ENCODE peak calls at places on chromosomes 11 and 22, in nine cellular contexts. One of them, this sample, is unnamed.

GRCh38 chr22:46675479-46675878 is 55.3 kb downstream of the GRAMD4 start:
- DNase-seq in A549: no peak
- DNase-seq in heart left ventricle: no peak
- DNase-seq in HCT116: no peak
- DNase-seq in esophagus squamous epithelium: no peak
- DNase-seq in GM12878: no peak
- DNase-seq in body of pancreas: no peak
- DNase-seq in breast epithelium: no peak
- DNase-seq in transverse colon: no peak
- DNase-seq in this sample: no peak

GRCh38 chr11:80477178-80477577 is 1036.3 kb upstream of the TENM4 start:
- DNase-seq in A549: no peak
- DNase-seq in heart left ventricle: no peak
- DNase-seq in HCT116: no peak
- DNase-seq in esophagus squamous epithelium: no peak
- DNase-seq in GM12878: no peak
- DNase-seq in body of pancreas: no peak
- DNase-seq in breast epithelium: no peak
- DNase-seq in transverse colon: no peak
- DNase-seq in this sample: no peak

GRCh38 chr11:117837791-117838190 is 13.2 kb upstream of the FXYD2 start:
- DNase-seq in A549: no peak
- DNase-seq in heart left ventricle: peak; percentile 5
- DNase-seq in HCT116: no peak
- DNase-seq in esophagus squamous epithelium: no peak
- DNase-seq in GM12878: no peak
- DNase-seq in body of pancreas: no peak
- DNase-seq in breast epithelium: no peak
- DNase-seq in transverse colon: peak; percentile 5
- DNase-seq in this sample: no peak

GRCh38 chr22:48740731-48741405 is 1086.8 kb downstream of the BRD1 start:
- DNase-seq in A549: no peak
- DNase-seq in heart left ventricle: no peak
- DNase-seq in HCT116: no peak
- DNase-seq in esophagus squamous epithelium: no peak
- DNase-seq in GM12878: no peak
- DNase-seq in body of pancreas: no peak
- DNase-seq in breast epithelium: peak; percentile 28
- DNase-seq in transverse colon: no peak
- DNase-seq in this sample: no peak

GRCh38 chr11:86108146-86108545 is 39.3 kb upstream of the PICALM start:
- DNase-seq in A549: no peak
- DNase-seq in heart left ventricle: no peak
- DNase-seq in HCT116: no peak
- DNase-seq in esophagus squamous epithelium: no peak
- DNase-seq in GM12878: no peak
- DNase-seq in body of pancreas: no peak
- DNase-seq in breast epithelium: no peak
- DNase-seq in transverse colon: no peak
- DNase-seq in this sample: no peak

GRCh38 chr22:21621891-21622623 is 7.8 kb downstream of the YDJC start:
- DNase-seq in A549: no peak
- DNase-seq in heart left ventricle: no peak
- DNase-seq in HCT116: no peak
- DNase-seq in esophagus squamous epithelium: no peak
- DNase-seq in GM12878: no peak
- DNase-seq in body of pancreas: no peak
- DNase-seq in breast epithelium: no peak
- DNase-seq in transverse colon: no peak
- DNase-seq in this sample: no peak

GRCh38 chr11:63620928-63621539 is 6.8 kb upstream of the PLAAT3 start:
- DNase-seq in A549: no peak
- DNase-seq in heart left ventricle: no peak
- DNase-seq in HCT116: no peak
- DNase-seq in esophagus squamous epithelium: no peak
- DNase-seq in GM12878: no peak
- DNase-seq in body of pancreas: no peak
- DNase-seq in breast epithelium: no peak
- DNase-seq in transverse colon: no peak
- DNase-seq in this sample: peak; percentile 84

GRCh38 chr22:22830193-22830592 is 57.4 kb upstream of the IGLL5 start:
- DNase-seq in A549: no peak
- DNase-seq in heart left ventricle: no peak
- DNase-seq in HCT116: no peak
- DNase-seq in esophagus squamous epithelium: no peak
- DNase-seq in GM12878: no peak
- DNase-seq in body of pancreas: no peak
- DNase-seq in breast epithelium: no peak
- DNase-seq in transverse colon: no peak
- DNase-seq in this sample: no peak

GRCh38 chr11:20397281-20397680 is 9.8 kb downstream of the PRMT3 start:
- DNase-seq in A549: peak; percentile 38
- DNase-seq in heart left ventricle: no peak
- DNase-seq in HCT116: peak; percentile 36
- DNase-seq in esophagus squamous epithelium: no peak
- DNase-seq in GM12878: no peak
- DNase-seq in body of pancreas: no peak
- DNase-seq in breast epithelium: no peak
- DNase-seq in transverse colon: no peak
- DNase-seq in this sample: peak; percentile 69

GRCh38 chr11:129840236-129840635 is 24.6 kb downstream of the TMEM45B start:
- DNase-seq in A549: no peak
- DNase-seq in heart left ventricle: no peak
- DNase-seq in HCT116: no peak
- DNase-seq in esophagus squamous epithelium: no peak
- DNase-seq in GM12878: no peak
- DNase-seq in body of pancreas: no peak
- DNase-seq in breast epithelium: no peak
- DNase-seq in transverse colon: peak; percentile 42
- DNase-seq in this sample: peak; percentile 78

GRCh38 chr11:6566704-6567370 is 36.6 kb downstream of the RRP8 start:
- DNase-seq in A549: no peak
- DNase-seq in heart left ventricle: no peak
- DNase-seq in HCT116: no peak
- DNase-seq in esophagus squamous epithelium: no peak
- DNase-seq in GM12878: no peak
- DNase-seq in body of pancreas: no peak
- DNase-seq in breast epithelium: no peak
- DNase-seq in transverse colon: no peak
- DNase-seq in this sample: no peak

DNA sequence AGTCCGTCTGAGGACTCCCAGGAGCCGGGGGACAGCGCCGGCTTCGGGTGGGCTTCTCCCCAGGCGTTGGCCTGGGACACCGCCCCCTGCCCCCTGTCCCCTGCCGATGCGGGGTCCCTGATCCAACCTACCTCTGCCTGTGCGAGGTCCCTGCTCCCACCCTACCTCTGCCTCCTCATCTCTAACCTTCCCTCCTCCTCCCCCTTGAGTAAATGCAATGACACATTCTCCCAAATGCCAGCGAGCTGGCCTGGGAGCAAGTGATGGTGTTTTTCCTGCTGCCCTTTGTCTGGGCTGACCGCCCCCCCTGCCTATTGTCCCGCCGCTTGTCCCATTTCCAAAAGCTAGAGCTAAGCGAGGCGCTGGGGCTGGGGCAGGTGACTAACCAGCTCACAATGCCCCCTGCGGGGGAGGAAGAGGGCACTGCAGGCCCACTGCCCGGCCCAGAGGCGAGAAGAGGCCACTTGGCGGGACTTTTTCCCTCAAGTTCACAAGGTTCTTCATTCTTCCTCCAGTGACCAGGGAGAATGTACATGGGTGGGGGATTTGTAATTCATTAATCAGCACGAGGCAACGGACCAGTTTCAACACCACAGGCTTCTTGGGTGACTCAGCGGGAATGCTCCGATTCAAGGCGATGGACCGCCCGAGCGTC is 645 bp upstream of the CLCF1 start:
- DNase-seq in A549: peak; percentile 96
- DNase-seq in heart left ventricle: peak; percentile 73
- DNase-seq in HCT116: peak; percentile 93
- DNase-seq in esophagus squamous epithelium: no peak
- DNase-seq in GM12878: no peak
- DNase-seq in body of pancreas: peak; percentile 94
- DNase-seq in breast epithelium: peak; percentile 83
- DNase-seq in transverse colon: peak; percentile 83
- DNase-seq in this sample: peak; percentile 95
- TF ChIP-seq POLR2A in A549: peak; percentile 36
- TF ChIP-seq POLR2A in heart left ventricle: peak; percentile 40
- TF ChIP-seq POLR2A in HCT116: peak; percentile 3
- TF ChIP-seq POLR2A in esophagus squamous epithelium: no peak
- TF ChIP-seq POLR2A in GM12878: no peak
- TF ChIP-seq POLR2A in body of pancreas: peak; percentile 85
- TF ChIP-seq POLR2A in breast epithelium: peak; percentile 34
- TF ChIP-seq POLR2A in transverse colon: no peak
- TF ChIP-seq POLR2A in this sample: no peak

DNA sequence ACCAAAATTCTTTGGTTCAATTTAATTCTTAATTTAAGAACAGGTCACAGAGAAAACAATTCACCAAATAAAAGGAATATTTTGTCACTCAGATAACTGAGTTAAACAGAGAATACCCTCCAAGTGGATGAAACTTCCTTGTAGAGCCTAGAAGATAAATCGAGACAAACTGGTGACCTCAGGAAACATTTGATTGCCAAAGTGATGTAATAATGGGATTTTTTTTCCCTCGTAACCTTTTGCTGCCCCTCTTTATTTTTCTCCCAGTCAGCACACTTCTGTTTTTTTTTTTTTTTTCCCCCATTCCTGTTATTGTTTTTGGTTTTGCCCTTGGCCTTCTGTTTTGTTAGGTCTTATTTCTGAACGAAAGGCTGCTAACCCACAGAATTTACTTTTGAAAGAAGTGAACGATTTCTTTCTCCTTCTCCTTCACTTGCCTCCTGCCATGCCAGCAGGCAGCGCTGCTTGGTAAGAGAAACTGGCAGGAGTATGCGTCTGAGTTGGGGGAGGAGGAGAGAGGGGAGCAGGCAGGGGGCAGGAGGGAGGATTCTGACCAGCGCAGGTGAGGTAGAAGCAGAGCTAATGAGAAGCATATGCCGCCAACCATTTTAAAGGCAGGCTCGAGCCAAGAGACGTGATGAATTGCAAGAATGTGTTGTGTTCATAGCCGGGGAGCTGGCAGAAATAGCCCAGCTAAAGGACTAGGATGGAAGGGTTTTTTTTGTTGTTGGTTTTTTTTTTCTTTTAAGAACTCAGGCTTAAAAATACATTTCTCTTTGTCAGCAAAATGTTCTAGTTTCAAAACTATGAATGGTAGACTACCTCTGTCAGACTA is 121.9 kb upstream of the MTMR2 start:
- DNase-seq in A549: no peak
- DNase-seq in heart left ventricle: peak; percentile 19
- DNase-seq in HCT116: no peak
- DNase-seq in esophagus squamous epithelium: no peak
- DNase-seq in GM12878: no peak
- DNase-seq in body of pancreas: peak; percentile 60
- DNase-seq in breast epithelium: peak; percentile 54
- DNase-seq in transverse colon: no peak
- DNase-seq in this sample: no peak
- H3K4me3 ChIP-seq in A549: no peak overlapping the region
- H3K4me3 ChIP-seq in heart left ventricle: peak overlapping the region; percentile 38
- H3K4me3 ChIP-seq in HCT116: no peak overlapping the region
- H3K4me3 ChIP-seq in esophagus squamous epithelium: peak overlapping the region; percentile 15
- H3K4me3 ChIP-seq in GM12878: no peak overlapping the region
- H3K4me3 ChIP-seq in body of pancreas: no peak overlapping the region
- H3K4me3 ChIP-seq in breast epithelium: peak overlapping the region; percentile 20
- H3K4me3 ChIP-seq in transverse colon: no peak overlapping the region
- H3K4me3 ChIP-seq in this sample: no peak overlapping the region

DNA sequence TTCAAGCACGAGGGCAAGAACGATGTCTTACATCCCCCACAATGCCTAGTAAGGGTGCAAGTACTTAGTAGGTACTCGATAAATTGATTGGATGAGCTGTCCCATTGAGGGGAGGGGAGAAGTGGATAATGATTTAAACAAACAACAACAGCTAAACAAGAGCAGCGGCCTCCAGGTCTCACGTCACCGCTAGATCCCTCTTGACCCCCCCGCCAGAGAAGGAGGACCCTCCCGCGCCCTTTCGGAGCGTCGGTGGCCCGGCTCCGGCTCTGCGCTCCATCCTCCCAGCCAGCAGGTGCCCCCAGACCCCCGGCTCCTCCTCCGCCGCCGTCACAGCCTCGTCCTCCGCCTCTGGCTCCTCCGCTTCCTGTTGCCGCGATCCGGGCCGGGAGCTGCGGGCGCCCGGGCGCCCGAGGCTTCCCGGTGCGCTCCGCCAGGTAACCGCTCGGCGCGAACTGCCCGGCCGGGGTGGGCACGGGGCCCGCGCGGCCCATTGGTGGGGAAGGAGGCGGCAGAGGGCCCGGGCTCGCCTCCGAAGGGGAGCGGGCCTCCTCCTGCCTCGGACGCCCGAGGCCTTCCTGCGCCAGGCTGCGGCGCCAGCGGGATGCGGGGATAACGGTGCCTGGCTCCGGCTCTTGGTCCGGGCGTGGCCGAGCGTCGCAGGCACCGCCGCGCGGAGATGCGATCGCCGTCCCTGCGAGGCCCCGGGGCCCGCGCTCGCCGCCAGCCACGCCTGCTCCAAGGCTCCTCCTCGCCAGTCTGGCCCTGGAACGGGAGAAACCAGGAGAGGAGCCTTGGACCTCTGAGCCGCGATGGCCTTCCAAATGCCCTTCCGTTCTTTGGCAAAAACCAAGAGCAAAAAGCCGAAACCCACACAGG is at the start of gene TLCD5:
- DNase-seq in A549: peak; percentile 49
- DNase-seq in heart left ventricle: peak; percentile 81
- DNase-seq in HCT116: peak; percentile 54
- DNase-seq in esophagus squamous epithelium: no peak
- DNase-seq in GM12878: no peak
- DNase-seq in body of pancreas: peak; percentile 72
- DNase-seq in breast epithelium: peak; percentile 72
- DNase-seq in transverse colon: peak; percentile 36
- DNase-seq in this sample: no peak
- TF ChIP-seq POLR2A in A549: peak; percentile 54
- TF ChIP-seq POLR2A in heart left ventricle: peak; percentile 85
- TF ChIP-seq POLR2A in HCT116: no peak
- TF ChIP-seq POLR2A in esophagus squamous epithelium: no peak
- TF ChIP-seq POLR2A in GM12878: no peak
- TF ChIP-seq POLR2A in body of pancreas: peak; percentile 50
- TF ChIP-seq POLR2A in breast epithelium: no peak
- TF ChIP-seq POLR2A in transverse colon: peak; percentile 31
- TF ChIP-seq POLR2A in this sample: no peak

DNA sequence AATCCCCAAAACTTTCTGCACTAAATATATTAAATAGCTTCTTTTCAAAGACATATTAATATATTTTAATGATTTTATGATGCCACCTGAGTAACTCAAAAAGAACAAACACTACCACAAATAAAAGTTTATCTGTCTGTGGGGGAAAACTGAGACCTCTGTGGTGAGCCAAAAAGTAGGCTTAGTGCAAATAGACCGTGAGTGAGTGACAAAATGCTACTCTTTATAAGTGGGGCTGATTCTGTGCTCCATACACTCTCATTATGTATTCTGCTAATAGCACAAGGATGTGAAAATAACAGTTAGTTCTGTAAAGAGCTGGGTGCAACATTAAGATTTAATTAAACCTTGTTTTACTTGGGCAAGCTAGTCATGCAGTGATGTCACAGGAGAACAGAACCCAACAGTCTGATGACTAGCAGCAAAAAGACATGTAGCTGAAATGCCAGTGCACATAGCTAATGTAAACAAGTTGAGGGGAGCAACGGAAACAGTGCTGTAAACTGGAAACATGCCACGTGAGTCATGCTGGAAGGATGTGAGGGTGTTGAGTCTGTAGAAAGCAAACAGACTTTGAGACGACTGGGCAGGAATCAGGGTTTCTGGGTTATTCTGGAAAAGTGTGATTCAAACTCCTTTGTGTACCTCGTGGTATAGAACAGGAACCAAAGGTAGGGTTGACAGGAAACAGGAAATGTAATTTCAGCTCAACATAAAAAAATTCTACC is 1130.4 kb downstream of the LRRC4C start:
- DNase-seq in A549: peak; percentile 64
- DNase-seq in heart left ventricle: peak; percentile 35
- DNase-seq in HCT116: no peak
- DNase-seq in esophagus squamous epithelium: no peak
- DNase-seq in GM12878: no peak
- DNase-seq in body of pancreas: peak; percentile 82
- DNase-seq in breast epithelium: peak; percentile 59
- DNase-seq in transverse colon: peak; percentile 21
- DNase-seq in this sample: peak; percentile 4
- H3K4me3 ChIP-seq in A549: peak overlapping the region; percentile 4
- H3K4me3 ChIP-seq in heart left ventricle: no peak overlapping the region
- H3K4me3 ChIP-seq in HCT116: no peak overlapping the region
- H3K4me3 ChIP-seq in esophagus squamous epithelium: no peak overlapping the region
- H3K4me3 ChIP-seq in GM12878: no peak overlapping the region
- H3K4me3 ChIP-seq in body of pancreas: no peak overlapping the region
- H3K4me3 ChIP-seq in breast epithelium: no peak overlapping the region
- H3K4me3 ChIP-seq in transverse colon: no peak overlapping the region
- H3K4me3 ChIP-seq in this sample: no peak overlapping the region

This sample was measured in NB4.